ENCODE peak calls at places on chromosome 2, in five cellular contexts. X is Karpas-422, Y is GM23248, Z is NT2/D1, O is SK-N-SH. F is an unnamed sample.

GRCh38 chr2:241035818-241036396 is 37.5 kb downstream of the SNED1 start:
- DNase-seq in X (peak), Y (no peak), Z (no peak), O (peak), F (no peak)

GRCh38 chr2:96142217-96143113 is 2.8 kb downstream of the DUSP2 start:
- DNase-seq in X (peak), Y (no peak), Z (no peak), O (no peak), F (no peak)

GRCh38 chr2:232042911-232043564 is 81.5 kb downstream of the DIS3L2 start:
- DNase-seq in X (no peak), Y (peak), Z (no peak), O (no peak), F (no peak)

GRCh38 chr2:631741-632140 is 45.5 kb downstream of the TMEM18 start:
- DNase-seq in X (no peak), Y (no peak), Z (no peak), O (no peak), F (no peak)

GRCh38 chr2:216849987-216850386 is 9.9 kb downstream of the TNP1 start:
- DNase-seq in X (no peak), Y (peak), Z (no peak), O (no peak), F (peak)

GRCh38 chr2:110157153-110157793 is 41.7 kb upstream of the MALL start:
- DNase-seq in X (peak), Y (peak), Z (peak), O (peak), F (peak)

GRCh38 chr2:65045651-65046050 is 10.6 kb upstream of the CEP68 start:
- DNase-seq in X (no peak), Y (no peak), Z (peak), O (no peak), F (no peak)

GRCh38 chr2:9206991-9207640 is 504 bp downstream of the ASAP2 start:
- DNase-seq in X (no peak), Y (peak), Z (no peak), O (peak), F (no peak)

GRCh38 chr2:9165625-9166024 is 41.0 kb upstream of the ASAP2 start:
- DNase-seq in X (no peak), Y (peak), Z (no peak), O (no peak), F (peak)

GRCh38 chr2:207138573-207139297 is 27.0 kb downstream of the KLF7 start:
- DNase-seq in X (no peak), Y (no peak), Z (no peak), O (no peak), F (no peak)

GRCh38 chr2:60553496-60553991 is at the start of gene BCL11A:
- DNase-seq in X (peak), Y (peak), Z (peak), O (peak), F (peak)

GRCh38 chr2:229445013-229445412 is 173.9 kb upstream of the PID1 start:
- DNase-seq in X (no peak), Y (peak), Z (no peak), O (no peak), F (peak)

GRCh38 chr2:40511661-40512213 is 59.8 kb upstream of the SLC8A1 start:
- DNase-seq in X (no peak), Y (peak), Z (no peak), O (no peak), F (peak)
- H3K9ac ChIP-seq in X (no peak), Y (peak), Z (no peak), O (no peak), F (peak)

GRCh38 chr2:55879976-55880375 is 43.6 kb downstream of the EFEMP1 start:
- DNase-seq in X (no peak), Y (peak), Z (no peak), O (no peak), F (no peak)

GRCh38 chr2:55876425-55877084 is 47.0 kb downstream of the EFEMP1 start:
- DNase-seq in X (no peak), Y (peak), Z (no peak), O (no peak), F (no peak)

GRCh38 chr2:55875434-55876135 is 48.0 kb downstream of the EFEMP1 start:
- DNase-seq in X (no peak), Y (peak), Z (no peak), O (no peak), F (peak)

GRCh38 chr2:55874338-55874737 is 49.2 kb downstream of the EFEMP1 start:
- DNase-seq in X (no peak), Y (no peak), Z (no peak), O (no peak), F (no peak)

DNA sequence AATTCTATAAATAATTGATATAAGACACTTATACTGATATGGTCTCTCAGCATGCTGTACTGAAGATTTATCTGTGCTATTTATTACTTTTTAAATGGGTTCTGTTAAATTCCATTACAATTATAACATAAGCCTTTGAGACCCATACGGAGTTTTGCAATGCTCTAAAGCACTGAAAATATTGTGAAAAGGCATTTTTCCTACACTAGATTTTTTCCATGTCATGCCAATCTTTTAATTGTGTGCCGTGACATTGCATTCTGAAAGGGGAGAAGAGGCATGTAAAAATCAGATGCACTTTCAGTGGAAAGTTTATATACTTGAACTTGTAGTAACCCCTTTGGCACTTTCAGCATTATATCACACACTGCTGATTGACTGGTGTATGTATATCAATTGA is 46.5 kb downstream of the EFEMP1 start:
- DNase-seq in X (no peak), Y (peak), Z (no peak), O (no peak), F (no peak)
- H3K9ac ChIP-seq in X (no peak), Y (peak), Z (no peak), O (peak), F (no peak)

DNA sequence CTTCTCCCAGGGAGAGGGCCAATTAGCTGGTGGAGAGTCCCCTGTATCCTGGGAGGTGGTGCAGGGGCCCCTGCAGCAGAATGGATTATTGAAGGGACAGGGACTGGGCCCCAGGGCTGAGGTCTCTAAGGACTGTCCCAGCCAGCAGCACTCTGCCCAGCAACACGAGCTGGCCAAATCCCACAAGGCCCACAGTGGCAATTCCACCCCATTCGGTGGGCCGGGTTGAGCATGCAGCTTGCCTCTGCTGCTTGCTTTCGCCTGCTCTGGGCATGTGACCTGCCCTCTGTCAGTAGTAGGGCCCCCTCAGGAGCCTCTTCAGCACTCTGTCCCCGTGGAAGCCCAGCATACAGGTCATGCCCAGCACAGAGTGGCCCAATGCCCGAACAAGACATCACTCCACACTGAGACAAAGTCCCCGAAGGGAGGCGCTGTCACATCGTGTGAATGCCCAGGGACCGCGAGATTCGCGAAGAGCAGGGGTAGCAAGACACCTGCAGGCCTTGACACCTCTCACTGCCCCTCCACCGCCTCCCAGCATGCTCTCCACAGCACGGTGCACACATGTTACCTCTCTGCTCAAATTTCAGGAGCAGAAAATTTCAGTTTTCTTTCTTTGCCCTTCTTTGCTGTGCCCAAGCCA is 65.4 kb downstream of the CRACDL start:
- DNase-seq in X (no peak), Y (no peak), Z (no peak), O (no peak), F (no peak)
- H3K9ac ChIP-seq in X (no peak), Y (no peak), Z (no peak), O (no peak), F (no peak)

GRCh38 chr2:23449831-23450331 is 64.9 kb downstream of the KLHL29 start:
- DNase-seq in X (no peak), Y (peak), Z (no peak), O (no peak), F (no peak)
- H3K9ac ChIP-seq in X (no peak), Y (no peak), Z (no peak), O (no peak), F (no peak)